ENCODE peak calls at places on chromosomes 3 and 15, in six cellular contexts. Y is HFFc6; M is fibroblast of the aortic adventitia; Q is stimulated activated CD4-positive, alpha-beta T cell treated with anti-CD3 and anti-CD28 coated beads, Interleukin-12 subunit alpha, Interleukin-12 subunit beta, amount 100 ng/mL, for 4 hours; B is Daoy; J is NB4. L is an unnamed sample.
A peak's percentile ranks its signal among the peaks of the same experiment; 100 is the strongest.

GRCh38 chr3:38582316-38582715 is 67.2 kb downstream of the SCN5A start:
- DNase-seq in Y (no peak), M (no peak), Q (no peak), B (no peak), J (no peak), L (no peak)

GRCh38 chr3:111568906-111569305 is 26.2 kb downstream of the ZBED2 start:
- DNase-seq in Y (no peak), M (peak; percentile 28), Q (no peak), B (no peak), J (no peak), L (no peak)

GRCh38 chr3:86814918-86815655 is 175.9 kb downstream of the VGLL3 start:
- DNase-seq in Y (peak; percentile 22), M (peak; percentile 11), Q (no peak), B (no peak), J (no peak), L (no peak)

GRCh38 chr15:43150171-43150929 is 17.0 kb downstream of the TMEM62 start:
- DNase-seq in Y (peak; percentile 98), M (peak; percentile 90), Q (no peak), B (peak; percentile 75), J (no peak), L (no peak)

GRCh38 chr15:98003528-98003927 is 43.0 kb downstream of the ARRDC4 start:
- DNase-seq in Y (no peak), M (no peak), Q (no peak), B (no peak), J (no peak), L (no peak)

GRCh38 chr3:39750677-39751076 is 58.7 kb upstream of the MYRIP start:
- DNase-seq in Y (no peak), M (no peak), Q (no peak), B (no peak), J (no peak), L (no peak)

GRCh38 chr3:108312656-108313055 is 16.3 kb downstream of the HHLA2 start:
- DNase-seq in Y (no peak), M (peak; percentile 45), Q (no peak), B (no peak), J (no peak), L (no peak)

GRCh38 chr3:459376-459710 is 262.8 kb downstream of the CHL1 start:
- DNase-seq in Y (no peak), M (no peak), Q (no peak), B (no peak), J (no peak), L (no peak)

GRCh38 chr3:9098716-9099675 is 135.7 kb upstream of the RAD18 start:
- DNase-seq in Y (no peak), M (no peak), Q (no peak), B (peak; percentile 6), J (no peak), L (no peak)

GRCh38 chr3:72683068-72683467 is 165.2 kb downstream of the SHQ1 start:
- DNase-seq in Y (no peak), M (no peak), Q (no peak), B (no peak), J (no peak), L (no peak)

GRCh38 chr3:64462203-64463120 is 225.3 kb downstream of the ADAMTS9 start:
- DNase-seq in Y (peak; percentile 86), M (peak; percentile 86), Q (no peak), B (peak; percentile 78), J (no peak), L (no peak)

GRCh38 chr3:44665173-44665572 is 16.6 kb downstream of the ZNF35 start:
- DNase-seq in Y (no peak), M (no peak), Q (no peak), B (no peak), J (no peak), L (no peak)

GRCh38 chr15:40493089-40493840 is 22.5 kb downstream of the CHST14 start:
- DNase-seq in Y (no peak), M (no peak), Q (peak; percentile 37), B (peak; percentile 81), J (peak; percentile 77), L (no peak)

GRCh38 chr15:42010434-42010833 is 10.4 kb downstream of the PLA2G4E start:
- DNase-seq in Y (no peak), M (no peak), Q (no peak), B (peak; percentile 29), J (no peak), L (no peak)

GRCh38 chr3:72127843-72128242 is 342.9 kb upstream of the PROK2 start:
- DNase-seq in Y (peak; percentile 32), M (peak; percentile 69), Q (no peak), B (peak; percentile 33), J (peak; percentile 38), L (no peak)

GRCh38 chr15:100783760-100784492 is 95.7 kb upstream of the ALDH1A3 start:
- DNase-seq in Y (no peak), M (no peak), Q (no peak), B (peak; percentile 0), J (no peak), L (no peak)